ENCODE peak calls at places on chromosomes 1 and 21, in nine cellular contexts. One of them, this sample, is unnamed.

GRCh38 chr1:27504588-27505419 is 14.8 kb upstream of the WASF2 start:
- DNase-seq in anterior cingulate cortex: peak; percentile 69
- DNase-seq in stimulated activated CD4-positive, alpha-beta T cell treated with anti-CD3 and anti-CD28 coated beads, Interleukin-2, amount 100 ng/mL, for 48 hours: no peak
- DNase-seq in activated naive CD4-positive, alpha-beta T cell treated with anti-CD3 and anti-CD28 coated beads, Interleukin-2, amount 10 ng/mL, durations not matched to agents 7 days and 5 days: peak; percentile 9
- DNase-seq in GM20000: no peak
- DNase-seq in HT-29: no peak
- DNase-seq in NCI-H1105 treated with DMSO at 0.1 percent for 48 hours: no peak
- DNase-seq in fibroblast of gingiva: peak; percentile 77
- DNase-seq in C1 segment of cervical spinal cord: peak; percentile 85
- DNase-seq in this sample: no peak

GRCh38 chr1:39671433-39671792 is 494 bp downstream of the NT5C1A start:
- DNase-seq in anterior cingulate cortex: peak; percentile 28
- DNase-seq in stimulated activated CD4-positive, alpha-beta T cell treated with anti-CD3 and anti-CD28 coated beads, Interleukin-2, amount 100 ng/mL, for 48 hours: no peak
- DNase-seq in activated naive CD4-positive, alpha-beta T cell treated with anti-CD3 and anti-CD28 coated beads, Interleukin-2, amount 10 ng/mL, durations not matched to agents 7 days and 5 days: no peak
- DNase-seq in GM20000: no peak
- DNase-seq in HT-29: no peak
- DNase-seq in NCI-H1105 treated with DMSO at 0.1 percent for 48 hours: no peak
- DNase-seq in fibroblast of gingiva: no peak
- DNase-seq in C1 segment of cervical spinal cord: peak; percentile 43
- DNase-seq in this sample: no peak

GRCh38 chr1:174969977-174970376 is 29.8 kb upstream of the CACYBP start:
- DNase-seq in anterior cingulate cortex: no peak
- DNase-seq in stimulated activated CD4-positive, alpha-beta T cell treated with anti-CD3 and anti-CD28 coated beads, Interleukin-2, amount 100 ng/mL, for 48 hours: no peak
- DNase-seq in activated naive CD4-positive, alpha-beta T cell treated with anti-CD3 and anti-CD28 coated beads, Interleukin-2, amount 10 ng/mL, durations not matched to agents 7 days and 5 days: no peak
- DNase-seq in GM20000: no peak
- DNase-seq in HT-29: no peak
- DNase-seq in NCI-H1105 treated with DMSO at 0.1 percent for 48 hours: no peak
- DNase-seq in fibroblast of gingiva: no peak
- DNase-seq in C1 segment of cervical spinal cord: no peak
- DNase-seq in this sample: no peak

GRCh38 chr1:39522661-39523567 is 31.5 kb downstream of the BMP8A start:
- DNase-seq in anterior cingulate cortex: no peak
- DNase-seq in stimulated activated CD4-positive, alpha-beta T cell treated with anti-CD3 and anti-CD28 coated beads, Interleukin-2, amount 100 ng/mL, for 48 hours: no peak
- DNase-seq in activated naive CD4-positive, alpha-beta T cell treated with anti-CD3 and anti-CD28 coated beads, Interleukin-2, amount 10 ng/mL, durations not matched to agents 7 days and 5 days: no peak
- DNase-seq in GM20000: no peak
- DNase-seq in HT-29: no peak
- DNase-seq in NCI-H1105 treated with DMSO at 0.1 percent for 48 hours: no peak
- DNase-seq in fibroblast of gingiva: no peak
- DNase-seq in C1 segment of cervical spinal cord: no peak
- DNase-seq in this sample: no peak

GRCh38 chr1:67339623-67340343 is 32.1 kb downstream of the IL12RB2 start:
- DNase-seq in anterior cingulate cortex: no peak
- DNase-seq in stimulated activated CD4-positive, alpha-beta T cell treated with anti-CD3 and anti-CD28 coated beads, Interleukin-2, amount 100 ng/mL, for 48 hours: no peak
- DNase-seq in activated naive CD4-positive, alpha-beta T cell treated with anti-CD3 and anti-CD28 coated beads, Interleukin-2, amount 10 ng/mL, durations not matched to agents 7 days and 5 days: peak; percentile 43
- DNase-seq in GM20000: no peak
- DNase-seq in HT-29: no peak
- DNase-seq in NCI-H1105 treated with DMSO at 0.1 percent for 48 hours: no peak
- DNase-seq in fibroblast of gingiva: peak; percentile 51
- DNase-seq in C1 segment of cervical spinal cord: no peak
- DNase-seq in this sample: no peak

GRCh38 chr1:106924360-106924759 is 132.1 kb upstream of the PRMT6 start:
- DNase-seq in anterior cingulate cortex: no peak
- DNase-seq in stimulated activated CD4-positive, alpha-beta T cell treated with anti-CD3 and anti-CD28 coated beads, Interleukin-2, amount 100 ng/mL, for 48 hours: no peak
- DNase-seq in activated naive CD4-positive, alpha-beta T cell treated with anti-CD3 and anti-CD28 coated beads, Interleukin-2, amount 10 ng/mL, durations not matched to agents 7 days and 5 days: no peak
- DNase-seq in GM20000: no peak
- DNase-seq in HT-29: no peak
- DNase-seq in NCI-H1105 treated with DMSO at 0.1 percent for 48 hours: no peak
- DNase-seq in fibroblast of gingiva: no peak
- DNase-seq in C1 segment of cervical spinal cord: no peak
- DNase-seq in this sample: no peak

GRCh38 chr1:22044690-22045420 is 7.7 kb upstream of the CDC42 start:
- DNase-seq in anterior cingulate cortex: no peak
- DNase-seq in stimulated activated CD4-positive, alpha-beta T cell treated with anti-CD3 and anti-CD28 coated beads, Interleukin-2, amount 100 ng/mL, for 48 hours: no peak
- DNase-seq in activated naive CD4-positive, alpha-beta T cell treated with anti-CD3 and anti-CD28 coated beads, Interleukin-2, amount 10 ng/mL, durations not matched to agents 7 days and 5 days: no peak
- DNase-seq in GM20000: no peak
- DNase-seq in HT-29: peak; percentile 29
- DNase-seq in NCI-H1105 treated with DMSO at 0.1 percent for 48 hours: no peak
- DNase-seq in fibroblast of gingiva: peak; percentile 73
- DNase-seq in C1 segment of cervical spinal cord: no peak
- DNase-seq in this sample: no peak

GRCh38 chr1:68623700-68624099 is 126.8 kb upstream of the DEPDC1 start:
- DNase-seq in anterior cingulate cortex: no peak
- DNase-seq in stimulated activated CD4-positive, alpha-beta T cell treated with anti-CD3 and anti-CD28 coated beads, Interleukin-2, amount 100 ng/mL, for 48 hours: no peak
- DNase-seq in activated naive CD4-positive, alpha-beta T cell treated with anti-CD3 and anti-CD28 coated beads, Interleukin-2, amount 10 ng/mL, durations not matched to agents 7 days and 5 days: no peak
- DNase-seq in GM20000: no peak
- DNase-seq in HT-29: no peak
- DNase-seq in NCI-H1105 treated with DMSO at 0.1 percent for 48 hours: peak; percentile 61
- DNase-seq in fibroblast of gingiva: no peak
- DNase-seq in C1 segment of cervical spinal cord: no peak
- DNase-seq in this sample: no peak

GRCh38 chr1:8203056-8203455 is 114.9 kb upstream of the SLC45A1 start:
- DNase-seq in anterior cingulate cortex: no peak
- DNase-seq in stimulated activated CD4-positive, alpha-beta T cell treated with anti-CD3 and anti-CD28 coated beads, Interleukin-2, amount 100 ng/mL, for 48 hours: no peak
- DNase-seq in activated naive CD4-positive, alpha-beta T cell treated with anti-CD3 and anti-CD28 coated beads, Interleukin-2, amount 10 ng/mL, durations not matched to agents 7 days and 5 days: no peak
- DNase-seq in GM20000: no peak
- DNase-seq in HT-29: no peak
- DNase-seq in NCI-H1105 treated with DMSO at 0.1 percent for 48 hours: no peak
- DNase-seq in fibroblast of gingiva: no peak
- DNase-seq in C1 segment of cervical spinal cord: no peak
- DNase-seq in this sample: no peak

GRCh38 chr1:214688891-214689290 is 85.9 kb downstream of the CENPF start:
- DNase-seq in anterior cingulate cortex: no peak
- DNase-seq in stimulated activated CD4-positive, alpha-beta T cell treated with anti-CD3 and anti-CD28 coated beads, Interleukin-2, amount 100 ng/mL, for 48 hours: no peak
- DNase-seq in activated naive CD4-positive, alpha-beta T cell treated with anti-CD3 and anti-CD28 coated beads, Interleukin-2, amount 10 ng/mL, durations not matched to agents 7 days and 5 days: no peak
- DNase-seq in GM20000: no peak
- DNase-seq in HT-29: no peak
- DNase-seq in NCI-H1105 treated with DMSO at 0.1 percent for 48 hours: no peak
- DNase-seq in fibroblast of gingiva: no peak
- DNase-seq in C1 segment of cervical spinal cord: no peak
- DNase-seq in this sample: no peak

GRCh38 chr1:156384007-156384406 is 15.0 kb downstream of the RHBG start:
- DNase-seq in anterior cingulate cortex: no peak
- DNase-seq in stimulated activated CD4-positive, alpha-beta T cell treated with anti-CD3 and anti-CD28 coated beads, Interleukin-2, amount 100 ng/mL, for 48 hours: no peak
- DNase-seq in activated naive CD4-positive, alpha-beta T cell treated with anti-CD3 and anti-CD28 coated beads, Interleukin-2, amount 10 ng/mL, durations not matched to agents 7 days and 5 days: no peak
- DNase-seq in GM20000: no peak
- DNase-seq in HT-29: no peak
- DNase-seq in NCI-H1105 treated with DMSO at 0.1 percent for 48 hours: no peak
- DNase-seq in fibroblast of gingiva: no peak
- DNase-seq in C1 segment of cervical spinal cord: no peak
- DNase-seq in this sample: no peak

GRCh38 chr1:50929376-50929958 is 30.6 kb downstream of the FAF1 start:
- DNase-seq in anterior cingulate cortex: no peak
- DNase-seq in stimulated activated CD4-positive, alpha-beta T cell treated with anti-CD3 and anti-CD28 coated beads, Interleukin-2, amount 100 ng/mL, for 48 hours: no peak
- DNase-seq in activated naive CD4-positive, alpha-beta T cell treated with anti-CD3 and anti-CD28 coated beads, Interleukin-2, amount 10 ng/mL, durations not matched to agents 7 days and 5 days: no peak
- DNase-seq in GM20000: no peak
- DNase-seq in HT-29: peak; percentile 40
- DNase-seq in NCI-H1105 treated with DMSO at 0.1 percent for 48 hours: peak; percentile 38
- DNase-seq in fibroblast of gingiva: peak; percentile 39
- DNase-seq in C1 segment of cervical spinal cord: no peak
- DNase-seq in this sample: no peak

GRCh38 chr1:166951050-166951449 is 24.3 kb downstream of the ILDR2 start:
- DNase-seq in anterior cingulate cortex: no peak
- DNase-seq in stimulated activated CD4-positive, alpha-beta T cell treated with anti-CD3 and anti-CD28 coated beads, Interleukin-2, amount 100 ng/mL, for 48 hours: no peak
- DNase-seq in activated naive CD4-positive, alpha-beta T cell treated with anti-CD3 and anti-CD28 coated beads, Interleukin-2, amount 10 ng/mL, durations not matched to agents 7 days and 5 days: no peak
- DNase-seq in GM20000: no peak
- DNase-seq in HT-29: no peak
- DNase-seq in NCI-H1105 treated with DMSO at 0.1 percent for 48 hours: no peak
- DNase-seq in fibroblast of gingiva: no peak
- DNase-seq in C1 segment of cervical spinal cord: no peak
- DNase-seq in this sample: no peak

GRCh38 chr1:119768778-119769177 is at the start of gene HMGCS2:
- DNase-seq in anterior cingulate cortex: no peak
- DNase-seq in stimulated activated CD4-positive, alpha-beta T cell treated with anti-CD3 and anti-CD28 coated beads, Interleukin-2, amount 100 ng/mL, for 48 hours: no peak
- DNase-seq in activated naive CD4-positive, alpha-beta T cell treated with anti-CD3 and anti-CD28 coated beads, Interleukin-2, amount 10 ng/mL, durations not matched to agents 7 days and 5 days: no peak
- DNase-seq in GM20000: no peak
- DNase-seq in HT-29: peak; percentile 43
- DNase-seq in NCI-H1105 treated with DMSO at 0.1 percent for 48 hours: no peak
- DNase-seq in fibroblast of gingiva: no peak
- DNase-seq in C1 segment of cervical spinal cord: no peak
- DNase-seq in this sample: no peak

GRCh38 chr1:31576201-31576669 is at the start of gene TINAGL1:
- DNase-seq in anterior cingulate cortex: no peak
- DNase-seq in stimulated activated CD4-positive, alpha-beta T cell treated with anti-CD3 and anti-CD28 coated beads, Interleukin-2, amount 100 ng/mL, for 48 hours: no peak
- DNase-seq in activated naive CD4-positive, alpha-beta T cell treated with anti-CD3 and anti-CD28 coated beads, Interleukin-2, amount 10 ng/mL, durations not matched to agents 7 days and 5 days: peak; percentile 30
- DNase-seq in GM20000: peak; percentile 46
- DNase-seq in HT-29: peak; percentile 97
- DNase-seq in NCI-H1105 treated with DMSO at 0.1 percent for 48 hours: no peak
- DNase-seq in fibroblast of gingiva: no peak
- DNase-seq in C1 segment of cervical spinal cord: no peak
- DNase-seq in this sample: no peak

GRCh38 chr21:42068592-42068991 is 2.5 kb upstream of the UMODL1 start:
- DNase-seq in anterior cingulate cortex: no peak
- DNase-seq in stimulated activated CD4-positive, alpha-beta T cell treated with anti-CD3 and anti-CD28 coated beads, Interleukin-2, amount 100 ng/mL, for 48 hours: no peak
- DNase-seq in activated naive CD4-positive, alpha-beta T cell treated with anti-CD3 and anti-CD28 coated beads, Interleukin-2, amount 10 ng/mL, durations not matched to agents 7 days and 5 days: no peak
- DNase-seq in GM20000: no peak
- DNase-seq in HT-29: no peak
- DNase-seq in NCI-H1105 treated with DMSO at 0.1 percent for 48 hours: no peak
- DNase-seq in fibroblast of gingiva: no peak
- DNase-seq in C1 segment of cervical spinal cord: no peak
- DNase-seq in this sample: no peak

GRCh38 chr1:6700853-6701436 is 671 bp downstream of the DNAJC11 start:
- DNase-seq in anterior cingulate cortex: no peak
- DNase-seq in stimulated activated CD4-positive, alpha-beta T cell treated with anti-CD3 and anti-CD28 coated beads, Interleukin-2, amount 100 ng/mL, for 48 hours: no peak
- DNase-seq in activated naive CD4-positive, alpha-beta T cell treated with anti-CD3 and anti-CD28 coated beads, Interleukin-2, amount 10 ng/mL, durations not matched to agents 7 days and 5 days: no peak
- DNase-seq in GM20000: no peak
- DNase-seq in HT-29: peak; percentile 3
- DNase-seq in NCI-H1105 treated with DMSO at 0.1 percent for 48 hours: no peak
- DNase-seq in fibroblast of gingiva: no peak
- DNase-seq in C1 segment of cervical spinal cord: no peak
- DNase-seq in this sample: no peak

GRCh38 chr1:25684216-25684965 is 67.8 kb downstream of the MAN1C1 start:
- DNase-seq in anterior cingulate cortex: no peak
- DNase-seq in stimulated activated CD4-positive, alpha-beta T cell treated with anti-CD3 and anti-CD28 coated beads, Interleukin-2, amount 100 ng/mL, for 48 hours: no peak
- DNase-seq in activated naive CD4-positive, alpha-beta T cell treated with anti-CD3 and anti-CD28 coated beads, Interleukin-2, amount 10 ng/mL, durations not matched to agents 7 days and 5 days: no peak
- DNase-seq in GM20000: no peak
- DNase-seq in HT-29: no peak
- DNase-seq in NCI-H1105 treated with DMSO at 0.1 percent for 48 hours: peak; percentile 41
- DNase-seq in fibroblast of gingiva: peak; percentile 22
- DNase-seq in C1 segment of cervical spinal cord: no peak
- DNase-seq in this sample: no peak

GRCh38 chr1:212792396-212792908 is 758 bp downstream of the TATDN3 start:
- DNase-seq in anterior cingulate cortex: no peak
- DNase-seq in stimulated activated CD4-positive, alpha-beta T cell treated with anti-CD3 and anti-CD28 coated beads, Interleukin-2, amount 100 ng/mL, for 48 hours: no peak
- DNase-seq in activated naive CD4-positive, alpha-beta T cell treated with anti-CD3 and anti-CD28 coated beads, Interleukin-2, amount 10 ng/mL, durations not matched to agents 7 days and 5 days: no peak
- DNase-seq in GM20000: no peak
- DNase-seq in HT-29: no peak
- DNase-seq in NCI-H1105 treated with DMSO at 0.1 percent for 48 hours: no peak
- DNase-seq in fibroblast of gingiva: no peak
- DNase-seq in C1 segment of cervical spinal cord: no peak
- DNase-seq in this sample: no peak

GRCh38 chr1:58395355-58395754 is 151.2 kb downstream of the OMA1 start:
- DNase-seq in anterior cingulate cortex: no peak
- DNase-seq in stimulated activated CD4-positive, alpha-beta T cell treated with anti-CD3 and anti-CD28 coated beads, Interleukin-2, amount 100 ng/mL, for 48 hours: no peak
- DNase-seq in activated naive CD4-positive, alpha-beta T cell treated with anti-CD3 and anti-CD28 coated beads, Interleukin-2, amount 10 ng/mL, durations not matched to agents 7 days and 5 days: no peak
- DNase-seq in GM20000: no peak
- DNase-seq in HT-29: peak; percentile 40
- DNase-seq in NCI-H1105 treated with DMSO at 0.1 percent for 48 hours: no peak
- DNase-seq in fibroblast of gingiva: peak; percentile 79
- DNase-seq in C1 segment of cervical spinal cord: no peak
- DNase-seq in this sample: no peak

GRCh38 chr1:20216574-20216973 is 30.3 kb upstream of the PLA2G2C start:
- DNase-seq in anterior cingulate cortex: no peak
- DNase-seq in stimulated activated CD4-positive, alpha-beta T cell treated with anti-CD3 and anti-CD28 coated beads, Interleukin-2, amount 100 ng/mL, for 48 hours: no peak
- DNase-seq in activated naive CD4-positive, alpha-beta T cell treated with anti-CD3 and anti-CD28 coated beads, Interleukin-2, amount 10 ng/mL, durations not matched to agents 7 days and 5 days: peak; percentile 39
- DNase-seq in GM20000: peak; percentile 67
- DNase-seq in HT-29: peak; percentile 58
- DNase-seq in NCI-H1105 treated with DMSO at 0.1 percent for 48 hours: peak; percentile 13
- DNase-seq in fibroblast of gingiva: no peak
- DNase-seq in C1 segment of cervical spinal cord: no peak
- DNase-seq in this sample: no peak

GRCh38 chr1:89179343-89179742 is 3.5 kb upstream of the GBP7 start:
- DNase-seq in anterior cingulate cortex: no peak
- DNase-seq in stimulated activated CD4-positive, alpha-beta T cell treated with anti-CD3 and anti-CD28 coated beads, Interleukin-2, amount 100 ng/mL, for 48 hours: no peak
- DNase-seq in activated naive CD4-positive, alpha-beta T cell treated with anti-CD3 and anti-CD28 coated beads, Interleukin-2, amount 10 ng/mL, durations not matched to agents 7 days and 5 days: no peak
- DNase-seq in GM20000: no peak
- DNase-seq in HT-29: no peak
- DNase-seq in NCI-H1105 treated with DMSO at 0.1 percent for 48 hours: no peak
- DNase-seq in fibroblast of gingiva: no peak
- DNase-seq in C1 segment of cervical spinal cord: no peak
- DNase-seq in this sample: no peak

GRCh38 chr1:63678200-63678599 is 85.0 kb downstream of the PGM1 start:
- DNase-seq in anterior cingulate cortex: no peak
- DNase-seq in stimulated activated CD4-positive, alpha-beta T cell treated with anti-CD3 and anti-CD28 coated beads, Interleukin-2, amount 100 ng/mL, for 48 hours: no peak
- DNase-seq in activated naive CD4-positive, alpha-beta T cell treated with anti-CD3 and anti-CD28 coated beads, Interleukin-2, amount 10 ng/mL, durations not matched to agents 7 days and 5 days: no peak
- DNase-seq in GM20000: no peak
- DNase-seq in HT-29: no peak
- DNase-seq in NCI-H1105 treated with DMSO at 0.1 percent for 48 hours: no peak
- DNase-seq in fibroblast of gingiva: no peak
- DNase-seq in C1 segment of cervical spinal cord: no peak
- DNase-seq in this sample: no peak

GRCh38 chr1:51690285-51690961 is 73.5 kb downstream of the OSBPL9 start:
- DNase-seq in anterior cingulate cortex: no peak
- DNase-seq in stimulated activated CD4-positive, alpha-beta T cell treated with anti-CD3 and anti-CD28 coated beads, Interleukin-2, amount 100 ng/mL, for 48 hours: no peak
- DNase-seq in activated naive CD4-positive, alpha-beta T cell treated with anti-CD3 and anti-CD28 coated beads, Interleukin-2, amount 10 ng/mL, durations not matched to agents 7 days and 5 days: no peak
- DNase-seq in GM20000: no peak
- DNase-seq in HT-29: no peak
- DNase-seq in NCI-H1105 treated with DMSO at 0.1 percent for 48 hours: no peak
- DNase-seq in fibroblast of gingiva: peak; percentile 82
- DNase-seq in C1 segment of cervical spinal cord: no peak
- DNase-seq in this sample: no peak

GRCh38 chr1:67537647-67538018 is 107.4 kb upstream of the SERBP1 start:
- DNase-seq in anterior cingulate cortex: peak; percentile 10
- DNase-seq in stimulated activated CD4-positive, alpha-beta T cell treated with anti-CD3 and anti-CD28 coated beads, Interleukin-2, amount 100 ng/mL, for 48 hours: no peak
- DNase-seq in activated naive CD4-positive, alpha-beta T cell treated with anti-CD3 and anti-CD28 coated beads, Interleukin-2, amount 10 ng/mL, durations not matched to agents 7 days and 5 days: no peak
- DNase-seq in GM20000: no peak
- DNase-seq in HT-29: no peak
- DNase-seq in NCI-H1105 treated with DMSO at 0.1 percent for 48 hours: no peak
- DNase-seq in fibroblast of gingiva: no peak
- DNase-seq in C1 segment of cervical spinal cord: no peak
- DNase-seq in this sample: no peak

GRCh38 chr1:243264718-243265117 is 8.9 kb downstream of the SDCCAG8 start:
- DNase-seq in anterior cingulate cortex: no peak
- DNase-seq in stimulated activated CD4-positive, alpha-beta T cell treated with anti-CD3 and anti-CD28 coated beads, Interleukin-2, amount 100 ng/mL, for 48 hours: no peak
- DNase-seq in activated naive CD4-positive, alpha-beta T cell treated with anti-CD3 and anti-CD28 coated beads, Interleukin-2, amount 10 ng/mL, durations not matched to agents 7 days and 5 days: no peak
- DNase-seq in GM20000: no peak
- DNase-seq in HT-29: no peak
- DNase-seq in NCI-H1105 treated with DMSO at 0.1 percent for 48 hours: no peak
- DNase-seq in fibroblast of gingiva: peak; percentile 80
- DNase-seq in C1 segment of cervical spinal cord: no peak
- DNase-seq in this sample: no peak

GRCh38 chr1:198517623-198518022 is 22.9 kb downstream of the ATP6V1G3 start:
- DNase-seq in anterior cingulate cortex: no peak
- DNase-seq in stimulated activated CD4-positive, alpha-beta T cell treated with anti-CD3 and anti-CD28 coated beads, Interleukin-2, amount 100 ng/mL, for 48 hours: no peak
- DNase-seq in activated naive CD4-positive, alpha-beta T cell treated with anti-CD3 and anti-CD28 coated beads, Interleukin-2, amount 10 ng/mL, durations not matched to agents 7 days and 5 days: no peak
- DNase-seq in GM20000: no peak
- DNase-seq in HT-29: no peak
- DNase-seq in NCI-H1105 treated with DMSO at 0.1 percent for 48 hours: no peak
- DNase-seq in fibroblast of gingiva: no peak
- DNase-seq in C1 segment of cervical spinal cord: no peak
- DNase-seq in this sample: no peak

GRCh38 chr1:201363455-201363854 is 14.0 kb downstream of the TNNT2 start:
- DNase-seq in anterior cingulate cortex: no peak
- DNase-seq in stimulated activated CD4-positive, alpha-beta T cell treated with anti-CD3 and anti-CD28 coated beads, Interleukin-2, amount 100 ng/mL, for 48 hours: no peak
- DNase-seq in activated naive CD4-positive, alpha-beta T cell treated with anti-CD3 and anti-CD28 coated beads, Interleukin-2, amount 10 ng/mL, durations not matched to agents 7 days and 5 days: no peak
- DNase-seq in GM20000: no peak
- DNase-seq in HT-29: no peak
- DNase-seq in NCI-H1105 treated with DMSO at 0.1 percent for 48 hours: no peak
- DNase-seq in fibroblast of gingiva: no peak
- DNase-seq in C1 segment of cervical spinal cord: no peak
- DNase-seq in this sample: no peak

GRCh38 chr1:220976390-220976789 is 97.1 kb downstream of the HLX start:
- DNase-seq in anterior cingulate cortex: no peak
- DNase-seq in stimulated activated CD4-positive, alpha-beta T cell treated with anti-CD3 and anti-CD28 coated beads, Interleukin-2, amount 100 ng/mL, for 48 hours: no peak
- DNase-seq in activated naive CD4-positive, alpha-beta T cell treated with anti-CD3 and anti-CD28 coated beads, Interleukin-2, amount 10 ng/mL, durations not matched to agents 7 days and 5 days: no peak
- DNase-seq in GM20000: no peak
- DNase-seq in HT-29: no peak
- DNase-seq in NCI-H1105 treated with DMSO at 0.1 percent for 48 hours: no peak
- DNase-seq in fibroblast of gingiva: no peak
- DNase-seq in C1 segment of cervical spinal cord: no peak
- DNase-seq in this sample: no peak

GRCh38 chr1:228109073-228109961 is at the start of gene MRPL55:
- DNase-seq in anterior cingulate cortex: peak; percentile 92
- DNase-seq in stimulated activated CD4-positive, alpha-beta T cell treated with anti-CD3 and anti-CD28 coated beads, Interleukin-2, amount 100 ng/mL, for 48 hours: peak; percentile 99
- DNase-seq in activated naive CD4-positive, alpha-beta T cell treated with anti-CD3 and anti-CD28 coated beads, Interleukin-2, amount 10 ng/mL, durations not matched to agents 7 days and 5 days: peak; percentile 99
- DNase-seq in GM20000: peak; percentile 96
- DNase-seq in HT-29: peak; percentile 96
- DNase-seq in NCI-H1105 treated with DMSO at 0.1 percent for 48 hours: peak; percentile 77
- DNase-seq in fibroblast of gingiva: peak; percentile 93
- DNase-seq in C1 segment of cervical spinal cord: peak; percentile 98
- DNase-seq in this sample: peak; percentile 99

GRCh38 chr1:51968632-51969031 is 21.9 kb downstream of the RAB3B start:
- DNase-seq in anterior cingulate cortex: no peak
- DNase-seq in stimulated activated CD4-positive, alpha-beta T cell treated with anti-CD3 and anti-CD28 coated beads, Interleukin-2, amount 100 ng/mL, for 48 hours: no peak
- DNase-seq in activated naive CD4-positive, alpha-beta T cell treated with anti-CD3 and anti-CD28 coated beads, Interleukin-2, amount 10 ng/mL, durations not matched to agents 7 days and 5 days: no peak
- DNase-seq in GM20000: no peak
- DNase-seq in HT-29: no peak
- DNase-seq in NCI-H1105 treated with DMSO at 0.1 percent for 48 hours: no peak
- DNase-seq in fibroblast of gingiva: no peak
- DNase-seq in C1 segment of cervical spinal cord: no peak
- DNase-seq in this sample: no peak

This sample was measured in progenitor cell of endocrine pancreas.